ENCODE peak calls at places on chromosome 17, in nine cellular contexts. K is adipocyte; N is OCI-LY7; F is HAP-1; B is heart right ventricle; X is H9; J is naive thymus-derived CD4-positive, alpha-beta T cell; Q is fibroblast of lung; V is esophagus muscularis mucosa. T is an unnamed sample. For H3K9me3 and H3K4me1, the result is how much of the 10 kb centered on the place peaks cover.

GRCh38 chr17:1045456-1045855 is 48.5 kb downstream of the TIMM22 start:
- DNase-seq in K (no peak), N (no peak), F (no peak), B (no peak), X (no peak), J (no peak), Q (no peak), V (no peak), T (no peak)

GRCh38 chr17:38911081-38911730 is 14.2 kb upstream of the LASP1NB start:
- DNase-seq in K (no peak), N (no peak), F (no peak), B (no peak), X (peak), J (no peak), Q (no peak), V (no peak), T (no peak)

GRCh38 chr17:65660947-65661346 is 99.5 kb upstream of the AXIN2 start:
- DNase-seq in K (peak), N (no peak), F (no peak), B (no peak), X (no peak), J (no peak), Q (peak), V (no peak), T (no peak)

GRCh38 chr17:43540821-43541674 is 5.1 kb downstream of the ETV4 start:
- DNase-seq in K (no peak), N (no peak), F (peak), B (no peak), X (peak), J (no peak), Q (no peak), V (no peak), T (no peak)

GRCh38 chr17:81256616-81257015 is 17.5 kb downstream of the NDUFAF8 start:
- DNase-seq in K (no peak), N (no peak), F (no peak), B (no peak), X (no peak), J (no peak), Q (peak), V (no peak), T (no peak)

GRCh38 chr17:43517161-43517560 is 29.0 kb downstream of the ETV4 start:
- DNase-seq in K (no peak), N (no peak), F (no peak), B (no peak), X (no peak), J (no peak), Q (peak), V (no peak), T (no peak)

GRCh38 chr17:59437766-59438165 is 106.3 kb downstream of the YPEL2 start:
- DNase-seq in K (no peak), N (no peak), F (no peak), B (no peak), X (no peak), J (no peak), Q (no peak), V (no peak), T (no peak)

GRCh38 chr17:32870969-32871368 is 6.0 kb downstream of the MYO1D start:
- DNase-seq in K (no peak), N (no peak), F (no peak), B (no peak), X (no peak), J (no peak), Q (no peak), V (no peak), T (no peak)

GRCh38 chr17:56297142-56297541 is 143.9 kb downstream of the ANKFN1 start:
- DNase-seq in K (peak), N (no peak), F (no peak), B (no peak), X (peak), J (peak), Q (peak), V (peak), T (no peak)

GRCh38 chr17:4556996-4557395 is 1.8 kb upstream of the MYBBP1A start:
- DNase-seq in K (no peak), N (no peak), F (no peak), B (no peak), X (no peak), J (no peak), Q (no peak), V (no peak), T (no peak)

GRCh38 chr17:78645421-78646295 is 68.5 kb upstream of the DNAH17 start:
- DNase-seq in K (no peak), N (peak), F (no peak), B (peak), X (no peak), J (peak), Q (no peak), V (peak), T (peak)

GRCh38 chr17:64739316-64740058 is 77.4 kb upstream of the SMURF2 start:
- DNase-seq in K (peak), N (no peak), F (no peak), B (no peak), X (peak), J (no peak), Q (peak), V (no peak), T (no peak)

GRCh38 chr17:62676231-62676943 is 48.9 kb downstream of the MRC2 start:
- DNase-seq in K (no peak), N (no peak), F (no peak), B (no peak), X (no peak), J (no peak), Q (no peak), V (no peak), T (no peak)

GRCh38 chr17:44850612-44851011 is 2.9 kb downstream of the HIGD1B start:
- DNase-seq in K (no peak), N (no peak), F (no peak), B (peak), X (no peak), J (no peak), Q (no peak), V (no peak), T (no peak)

GRCh38 chr17:81228420-81228819 is 5.7 kb upstream of the CEP131 start:
- DNase-seq in K (no peak), N (peak), F (no peak), B (no peak), X (no peak), J (no peak), Q (no peak), V (no peak), T (no peak)

GRCh38 chr17:4856271-4856936 is 23.3 kb downstream of the MINK1 start:
- DNase-seq in K (no peak), N (no peak), F (no peak), B (no peak), X (no peak), J (no peak), Q (no peak), V (no peak), T (no peak)

GRCh38 chr17:10292057-10292931 is 80.5 kb downstream of the MYH13 start:
- DNase-seq in K (peak), N (no peak), F (no peak), B (peak), X (no peak), J (no peak), Q (peak), V (no peak), T (no peak)

GRCh38 chr17:75773121-75773807 is 8.3 kb upstream of the GALK1 start:
- DNase-seq in K (no peak), N (no peak), F (no peak), B (no peak), X (peak), J (no peak), Q (no peak), V (no peak), T (peak)

GRCh38 chr17:78818152-78818846 is 22.3 kb downstream of the USP36 start:
- DNase-seq in K (no peak), N (no peak), F (no peak), B (no peak), X (no peak), J (no peak), Q (no peak), V (no peak), T (no peak)

GRCh38 chr17:6800422-6801027 is 24.5 kb downstream of the FBXO39 start:
- DNase-seq in K (no peak), N (no peak), F (no peak), B (no peak), X (peak), J (no peak), Q (no peak), V (peak), T (no peak)

GRCh38 chr17:2710804-2711607 is 558 bp downstream of the CLUH start:
- DNase-seq in K (peak), N (peak), F (no peak), B (no peak), X (no peak), J (no peak), Q (no peak), V (no peak), T (no peak)

GRCh38 chr17:64497565-64498035 is 746 bp upstream of the POLG2 start:
- DNase-seq in K (no peak), N (no peak), F (no peak), B (no peak), X (no peak), J (no peak), Q (no peak), V (no peak), T (no peak)

GRCh38 chr17:1577186-1577585 is 14.6 kb upstream of the PITPNA start:
- DNase-seq in K (peak), N (no peak), F (no peak), B (peak), X (peak), J (no peak), Q (peak), V (peak), T (peak)

GRCh38 chr17:11742891-11743290 is 144.6 kb downstream of the DNAH9 start:
- DNase-seq in K (no peak), N (no peak), F (no peak), B (no peak), X (peak), J (no peak), Q (no peak), V (no peak), T (no peak)

GRCh38 chr17:77506371-77506991 is 365.7 kb downstream of the SEC14L1 start:
- DNase-seq in K (no peak), N (no peak), F (no peak), B (no peak), X (no peak), J (no peak), Q (no peak), V (no peak), T (no peak)

GRCh38 chr17:49148171-49148570 is 15.6 kb downstream of the B4GALNT2 start:
- DNase-seq in K (no peak), N (no peak), F (no peak), B (no peak), X (no peak), J (no peak), Q (peak), V (no peak), T (no peak)

GRCh38 chr17:73551756-73552155 is 92.5 kb downstream of the SDK2 start:
- DNase-seq in K (no peak), N (peak), F (no peak), B (no peak), X (peak), J (peak), Q (no peak), V (no peak), T (no peak)

GRCh38 chr17:57988301-57989010 is 402 bp upstream of the VEZF1 start:
- DNase-seq in K (peak), N (peak), F (peak), B (peak), X (peak), J (peak), Q (peak), V (peak), T (peak)

GRCh38 chr17:41483531-41483930 is 2.6 kb upstream of the KRT35 start:
- DNase-seq in K (no peak), N (no peak), F (no peak), B (no peak), X (no peak), J (no peak), Q (no peak), V (no peak), T (no peak)

DNA sequence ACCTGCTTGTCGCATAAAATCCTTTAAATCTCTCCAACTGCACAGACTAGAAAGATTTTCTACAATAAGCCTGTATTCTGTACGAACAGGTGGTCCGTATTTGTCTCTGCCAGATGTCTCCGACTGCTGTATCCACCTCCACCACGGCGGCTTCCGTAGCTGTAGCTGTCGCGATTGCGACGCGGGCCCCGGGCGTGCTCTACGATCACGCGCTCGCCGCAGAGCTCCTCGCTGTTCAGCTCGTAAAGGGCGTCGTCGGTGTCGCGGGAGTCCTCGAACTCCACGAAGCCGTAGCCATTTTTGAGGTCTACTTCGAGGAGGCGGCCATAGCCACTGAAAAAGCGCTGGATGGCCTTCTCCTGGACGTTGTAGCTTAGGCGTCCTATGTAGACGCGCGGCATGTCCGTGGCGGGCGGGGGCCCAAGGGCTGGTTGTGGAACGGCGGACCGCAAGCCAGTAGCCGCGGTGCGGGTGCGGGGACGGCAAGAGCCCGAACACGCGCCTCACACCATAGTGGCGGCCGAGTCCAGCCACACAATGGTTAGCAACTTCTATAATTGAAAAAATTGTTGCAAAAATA is 36.1 kb downstream of the ZNF624 start:
- DNase-seq in K (no peak), N (no peak), F (no peak), B (no peak), X (no peak), J (no peak), Q (no peak), V (no peak), T (no peak)
- H3K9me3 ChIP-seq in K (half or more), N (under half), F (under half), B (half or more), X (under half), J (under half), Q (under half), V (under half), T (under half)

GRCh38 chr17:47962901-47963300 is 5.2 kb upstream of the PRR15L start:
- DNase-seq in K (no peak), N (no peak), F (no peak), B (no peak), X (no peak), J (no peak), Q (no peak), V (no peak), T (no peak)

GRCh38 chr17:47967607-47968252 is 3.2 kb upstream of the CDK5RAP3 start:
- DNase-seq in K (peak), N (no peak), F (no peak), B (no peak), X (no peak), J (no peak), Q (peak), V (no peak), T (no peak)

GRCh38 chr17:47969975-47970724 is 763 bp upstream of the CDK5RAP3 start:
- DNase-seq in K (no peak), N (no peak), F (no peak), B (no peak), X (no peak), J (no peak), Q (no peak), V (no peak), T (no peak)

GRCh38 chr17:47968836-47969235 is 2.1 kb upstream of the CDK5RAP3 start:
- DNase-seq in K (no peak), N (no peak), F (no peak), B (no peak), X (no peak), J (no peak), Q (no peak), V (no peak), T (no peak)

DNA sequence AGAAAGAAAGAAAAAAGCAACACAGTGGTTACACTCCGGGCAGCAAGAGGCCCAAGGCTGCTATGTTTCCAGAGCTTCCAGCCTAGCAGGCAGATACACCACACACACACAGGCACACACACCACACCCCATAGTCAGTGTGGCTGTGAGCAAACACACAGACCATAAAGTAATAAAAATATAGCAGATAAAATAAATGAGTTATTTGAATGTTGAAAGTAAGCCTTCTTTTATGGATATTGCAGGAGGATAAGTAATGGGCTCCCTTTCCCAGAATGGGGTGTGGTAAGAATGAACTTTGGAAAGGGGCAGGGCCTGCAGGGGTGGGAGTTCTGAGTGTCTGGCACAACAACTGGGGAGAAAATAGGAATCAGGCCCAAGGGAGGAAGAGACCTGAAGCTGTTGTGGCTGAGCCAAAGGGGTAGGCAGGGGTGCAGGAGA is 4.8 kb upstream of the CDK5RAP3 start:
- DNase-seq in K (peak), N (no peak), F (no peak), B (no peak), X (no peak), J (no peak), Q (no peak), V (no peak), T (no peak)
- H3K4me1 ChIP-seq in K (under half), N (under half), F (under half), B (under half), X (under half), J (under half), Q (under half), V (under half), T (under half)

DNA sequence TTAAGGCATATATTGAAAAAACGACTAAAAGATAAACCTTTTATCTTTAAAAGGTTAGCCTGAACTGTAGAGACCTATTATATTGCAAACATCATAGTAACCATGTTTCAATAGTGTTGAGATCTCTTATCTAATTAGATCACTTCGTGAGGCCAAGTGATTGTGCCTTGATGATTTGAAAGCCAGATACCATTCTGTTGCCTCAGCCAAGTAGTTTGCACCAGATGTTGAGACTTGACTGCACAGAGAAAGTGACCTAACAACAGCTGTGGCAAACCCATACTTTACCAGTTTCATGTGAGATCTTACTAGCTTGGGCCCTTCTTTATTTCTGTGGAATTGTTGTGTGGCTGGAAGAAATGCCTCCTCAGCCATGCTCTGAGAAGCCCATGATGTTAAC is 717.3 kb downstream of the KCNJ2 start:
- DNase-seq in K (no peak), N (no peak), F (no peak), B (no peak), X (no peak), J (no peak), Q (no peak), V (no peak), T (no peak)
- H3K9me3 ChIP-seq in K (under half), N (under half), F (under half), B (under half), X (under half), J (under half), Q (under half), V (under half), T (under half)

GRCh38 chr17:17481860-17482259 is 5.1 kb downstream of the MED9 start:
- DNase-seq in K (no peak), N (no peak), F (no peak), B (no peak), X (no peak), J (no peak), Q (no peak), V (no peak), T (no peak)
- H3K4me1 ChIP-seq in K (under half), N (under half), F (under half), B (half or more), X (under half), J (under half), Q (under half), V (under half), T (under half)

GRCh38 chr17:36055921-36056320 is 8.2 kb upstream of the CCL18 start:
- DNase-seq in K (no peak), N (no peak), F (no peak), B (no peak), X (no peak), J (no peak), Q (no peak), V (no peak), T (no peak)
- H3K9me3 ChIP-seq in K (under half), N (under half), F (under half), B (under half), X (under half), J (under half), Q (under half), V (under half), T (under half)

DNA sequence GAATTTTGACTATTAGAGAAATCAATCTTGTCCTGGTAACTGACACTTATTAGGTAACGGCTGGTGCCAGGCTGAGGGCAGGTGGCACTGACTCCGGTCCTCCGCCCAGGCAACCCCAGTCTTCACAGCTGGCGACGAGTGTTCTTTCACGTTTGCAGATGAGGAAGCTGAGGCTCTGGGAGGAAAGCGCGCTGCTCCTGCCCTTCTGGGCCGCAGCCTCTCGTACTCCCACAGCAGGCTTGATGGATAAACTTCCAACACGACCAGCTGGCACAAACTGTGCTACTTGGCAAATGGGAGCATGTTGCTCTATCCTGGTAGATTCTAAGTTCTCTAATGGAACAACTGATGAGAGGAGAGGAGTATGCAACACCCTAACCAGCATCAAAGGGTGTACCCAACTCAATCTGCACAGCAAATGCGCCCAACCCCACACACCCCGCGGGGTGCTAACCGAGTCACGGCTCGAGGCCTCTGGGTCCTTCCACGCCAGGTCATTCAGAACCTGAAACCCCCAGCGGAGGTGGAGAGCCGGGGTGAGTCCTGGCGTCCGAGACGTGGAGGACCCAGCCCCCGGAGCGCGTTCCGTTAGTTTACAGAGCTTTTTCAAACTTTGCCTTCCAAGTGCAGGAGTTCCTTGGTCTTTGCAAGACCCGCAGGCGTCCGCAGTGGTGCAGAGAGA is 477 bp upstream of the SLC47A1 start:
- DNase-seq in K (no peak), N (no peak), F (no peak), B (no peak), X (no peak), J (no peak), Q (no peak), V (no peak), T (no peak)
- H3K4me1 ChIP-seq in K (under half), N (under half), F (under half), B (under half), X (under half), J (under half), Q (under half), V (under half), T (under half)

GRCh38 chr17:70987867-70988340 is 818.6 kb downstream of the KCNJ2 start:
- DNase-seq in K (no peak), N (no peak), F (no peak), B (no peak), X (peak), J (no peak), Q (peak), V (no peak), T (no peak)
- H3K9me3 ChIP-seq in K (under half), N (under half), F (under half), B (under half), X (under half), J (under half), Q (under half), V (under half), T (under half)

T was measured in breast epithelium.